ENCODE peak calls at places on chromosomes 3 and 15, in six cellular contexts. V, L, G, A, U and Q are unnamed samples.

GRCh38 chr3:128607710-128608048 is 42.9 kb downstream of the RPN1 start:
- DNase-seq in G (no peak), U (no peak), L (no peak), V (no peak), A (no peak), Q (no peak)

GRCh38 chr3:403826-404225 is 207.3 kb downstream of the CHL1 start:
- DNase-seq in V (no peak), G (no peak), U (no peak), L (no peak), A (no peak), Q (no peak)

GRCh38 chr15:90892023-90892422 is 7.7 kb downstream of the FES start:
- DNase-seq in L (no peak), U (no peak), V (no peak), G (no peak), A (no peak), Q (no peak)

GRCh38 chr3:52469001-52469400 is 13.6 kb downstream of the NISCH start:
- DNase-seq in A (no peak), V (no peak), L (no peak), U (no peak), G (no peak), Q (no peak)

GRCh38 chr3:132344666-132345280 is 27.6 kb downstream of the ACP3 start:
- DNase-seq in U (peak; percentile 77), L (peak; percentile 27), A (no peak), V (no peak), G (no peak), Q (no peak)

GRCh38 chr3:174329321-174329720 is 529.8 kb upstream of the NAALADL2 start:
- DNase-seq in U (peak; percentile 63), V (no peak), L (no peak), A (no peak), G (no peak), Q (no peak)

GRCh38 chr3:129353589-129353941 is 74.9 kb downstream of the EFCAB12 start:
- DNase-seq in V (no peak), L (no peak), A (no peak), U (no peak), G (no peak), Q (no peak)

GRCh38 chr3:119695480-119695879 is 7.3 kb upstream of the CFAP91 start:
- DNase-seq in A (no peak), L (peak; percentile 49), G (no peak), U (peak; percentile 58), V (peak; percentile 47), Q (peak; percentile 13)

GRCh38 chr3:188881954-188882641 is 289.7 kb upstream of the TPRG1 start:
- DNase-seq in A (no peak), G (no peak), U (peak; percentile 90), L (peak; percentile 79), V (no peak), Q (no peak)

GRCh38 chr3:36895488-36896409 is 49.1 kb downstream of the TRANK1 start:
- DNase-seq in U (no peak), L (no peak), A (no peak), V (no peak), G (no peak), Q (no peak)

GRCh38 chr15:101488300-101489164 is 975 bp downstream of the PCSK6 start:
- DNase-seq in A (peak; percentile 74), V (peak; percentile 44), G (no peak), U (no peak), L (no peak), Q (no peak)

GRCh38 chr15:39908186-39908585 is 11.9 kb downstream of the GPR176 start:
- DNase-seq in V (no peak), U (peak; percentile 82), A (peak; percentile 37), G (no peak), L (no peak), Q (no peak)

GRCh38 chr15:34619151-34619550 is 35.7 kb upstream of the GOLGA8B start:
- DNase-seq in A (no peak), L (no peak), U (no peak), V (no peak), G (no peak), Q (no peak)

GRCh38 chr3:171349392-171349791 is 110.8 kb downstream of the TNIK start:
- DNase-seq in L (no peak), G (no peak), U (peak; percentile 61), A (no peak), V (no peak), Q (no peak)

GRCh38 chr3:171352387-171352935 is 107.7 kb downstream of the TNIK start:
- DNase-seq in A (no peak), L (no peak), V (no peak), U (no peak), G (no peak), Q (no peak)

GRCh38 chr3:171350364-171350763 is 109.8 kb downstream of the TNIK start:
- DNase-seq in L (no peak), U (no peak), A (no peak), G (no peak), V (no peak), Q (no peak)

GRCh38 chr3:171353423-171353822 is 106.8 kb downstream of the TNIK start:
- DNase-seq in U (peak; percentile 53), V (no peak), A (no peak), G (no peak), L (no peak), Q (no peak)

DNA sequence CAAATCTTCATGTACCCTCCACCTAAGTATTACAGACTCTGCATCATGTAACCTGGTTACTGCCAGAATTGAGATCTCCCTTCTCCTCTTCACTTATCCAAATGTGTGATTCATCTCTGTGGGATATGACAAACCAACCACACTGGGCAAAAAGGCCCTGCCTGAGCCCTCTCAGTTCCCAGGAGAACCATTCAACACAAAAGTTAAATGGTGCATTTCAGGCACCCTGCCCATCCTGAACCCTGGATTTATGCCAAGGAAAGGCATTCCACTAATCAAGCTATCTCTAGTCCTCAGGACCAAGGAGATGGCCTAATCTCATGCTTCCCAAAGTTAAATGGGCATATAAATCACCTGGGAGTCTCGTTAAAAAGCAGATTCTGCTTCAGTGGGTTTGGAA is 108.5 kb downstream of the TNIK start:
- DNase-seq in U (peak; percentile 98), L (peak; percentile 77), V (no peak), A (no peak), G (no peak), Q (no peak)
- TF ChIP-seq EZH2phosphoT487 in U (no peak), L (no peak), V (no peak), A (no peak), G (no peak), Q (no peak)

GRCh38 chr15:43220991-43221403 is at the start of gene EPB42:
- DNase-seq in G (no peak), U (no peak), L (no peak), V (no peak), A (no peak), Q (no peak)

GRCh38 chr15:43214592-43215295 is 6.1 kb downstream of the EPB42 start:
- DNase-seq in A (no peak), V (no peak), L (no peak), G (no peak), U (no peak), Q (no peak)

GRCh38 chr15:43215961-43216360 is 4.9 kb downstream of the EPB42 start:
- DNase-seq in L (no peak), U (peak; percentile 83), G (no peak), A (no peak), V (no peak), Q (no peak)

GRCh38 chr15:43219929-43220886 is 610 bp downstream of the EPB42 start:
- DNase-seq in G (no peak), V (no peak), L (no peak), U (no peak), A (no peak), Q (no peak)

DNA sequence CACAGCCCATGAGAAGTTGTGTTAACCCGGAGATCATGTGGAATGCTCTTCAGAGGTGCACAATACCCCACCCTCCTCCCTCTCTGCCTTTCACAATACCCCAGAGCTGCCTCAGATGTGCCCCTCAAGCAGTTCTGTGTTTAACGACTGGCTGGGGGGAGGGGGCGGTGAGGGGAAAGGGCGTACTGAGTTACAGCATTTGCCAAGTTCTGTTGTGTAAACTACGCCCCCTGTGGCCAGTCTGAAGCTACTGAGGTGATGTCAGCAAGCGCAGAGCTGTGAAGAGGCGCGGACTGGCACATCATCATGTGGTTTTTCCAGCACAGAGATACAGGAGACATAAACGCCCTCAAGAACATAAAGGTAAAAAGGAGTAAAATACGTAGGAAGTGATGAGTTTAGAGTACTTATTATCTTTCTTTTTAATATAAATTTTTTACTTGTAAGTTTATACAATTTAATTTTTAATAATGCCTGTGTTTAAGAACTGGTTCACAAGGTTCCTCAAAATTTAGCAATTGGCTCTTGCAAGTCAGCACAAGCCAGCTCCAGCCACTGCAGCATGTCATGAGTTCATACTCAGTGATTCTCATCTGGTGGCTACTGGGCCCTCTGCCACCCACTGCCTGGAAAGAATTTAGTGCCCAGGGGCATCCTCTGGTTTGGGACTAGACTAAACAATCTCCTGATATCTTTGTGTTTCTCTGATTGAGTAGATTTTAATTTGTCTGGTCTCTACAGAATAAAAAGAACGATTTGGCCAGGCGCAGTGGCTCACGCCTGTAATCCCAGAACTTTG is 1.7 kb downstream of the EPB42 start:
- DNase-seq in G (no peak), U (peak; percentile 13), A (peak; percentile 78), V (peak; percentile 95), L (no peak), Q (peak; percentile 6)
- TF ChIP-seq CTCF in G (no peak), U (peak; percentile 41), A (peak; percentile 33), V (peak; percentile 74), L (peak; percentile 50), Q (peak; percentile 38)

GRCh38 chr3:160376681-160377080 is 22.3 kb downstream of the IFT80 start:
- DNase-seq in U (peak; percentile 19), A (no peak), G (no peak), L (no peak), V (no peak), Q (no peak)

GRCh38 chr3:160372780-160373179 is 26.2 kb downstream of the IFT80 start:
- DNase-seq in L (no peak), V (no peak), U (peak; percentile 90), G (no peak), A (no peak), Q (no peak)

GRCh38 chr3:160374472-160374871 is 24.6 kb downstream of the IFT80 start:
- DNase-seq in V (no peak), L (no peak), G (no peak), U (peak; percentile 75), A (no peak), Q (no peak)

GRCh38 chr3:160373655-160374054 is 25.4 kb downstream of the IFT80 start:
- DNase-seq in U (no peak), G (no peak), L (no peak), A (no peak), V (no peak), Q (no peak)

GRCh38 chr3:160374925-160375324 is 24.1 kb downstream of the IFT80 start:
- DNase-seq in V (no peak), A (no peak), L (no peak), G (no peak), U (peak; percentile 43), Q (no peak)
- H3K4me3 ChIP-seq in V (no peak overlapping the region), A (no peak overlapping the region), L (no peak overlapping the region), G (no peak overlapping the region), U (peak overlapping the region; percentile 2), Q (no peak overlapping the region)

DNA sequence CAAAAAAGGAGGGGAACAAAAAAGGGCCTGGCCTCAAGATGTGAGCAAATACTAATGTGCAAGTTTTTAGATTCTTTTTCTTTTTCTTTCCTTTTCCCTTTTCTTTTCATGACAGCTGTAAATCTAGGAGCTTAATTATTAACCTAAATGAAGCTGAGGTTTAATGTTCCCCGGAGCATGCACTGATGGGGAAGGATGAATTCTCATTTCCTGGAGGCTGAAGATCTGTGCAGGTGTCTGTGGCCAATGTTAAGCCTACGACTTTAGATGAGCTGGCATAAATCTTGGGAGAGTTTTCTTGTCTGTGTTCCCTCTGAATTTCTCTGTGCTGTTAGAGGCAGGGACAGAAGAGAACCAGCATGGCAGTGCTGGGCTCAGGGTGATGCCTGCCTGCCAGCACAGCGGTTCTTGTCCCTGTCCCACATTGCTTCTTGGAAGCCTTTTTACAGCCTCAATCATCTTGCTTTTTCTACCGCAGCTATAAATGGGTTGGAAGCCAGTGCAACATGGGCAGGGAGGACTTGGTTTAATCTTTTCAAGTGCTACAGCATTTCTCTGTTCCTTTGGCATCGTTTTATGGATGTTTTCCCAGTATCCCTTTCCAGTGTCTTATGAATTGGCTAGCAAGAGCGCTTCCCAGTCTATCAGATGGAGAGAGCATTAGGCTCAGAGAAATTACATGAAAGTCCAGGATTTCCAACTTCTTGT is 119.1 kb downstream of the ATG7 start:
- DNase-seq in L (no peak), V (no peak), G (no peak), A (no peak), U (no peak), Q (no peak)
- TF ChIP-seq EZH2phosphoT487 in L (no peak), V (no peak), G (no peak), A (no peak), U (no peak), Q (no peak)